ENCODE peak calls at places on chromosomes 1 and 21, in seven cellular contexts. N is epithelial cell of esophagus, M is AG04450, U is fibroblast of lung, D is IMR-90, P is BE2C, K is fibroblast of mammary gland. L is an unnamed sample.

GRCh38 chr21:41369915-41370839 is 8.3 kb downstream of the MX2 start:
- DNase-seq in M (no peak), K (no peak), P (no peak), D (no peak), U (no peak), N (no peak), L (no peak)

GRCh38 chr1:108561145-108561458 is 1.2 kb downstream of the EEIG2 start:
- DNase-seq in K (no peak), P (no peak), M (no peak), D (no peak), U (no peak), N (peak; percentile 49), L (no peak)

GRCh38 chr1:29753771-29754607 is 517.7 kb downstream of the PTPRU start:
- DNase-seq in U (no peak), D (no peak), M (no peak), K (no peak), N (no peak), P (peak; percentile 34), L (no peak)

GRCh38 chr1:94755675-94756074 is 64.5 kb upstream of the SLC44A3 start:
- DNase-seq in U (peak; percentile 98), M (peak; percentile 96), P (peak; percentile 68), N (no peak), D (peak; percentile 99), K (peak; percentile 99), L (peak; percentile 96)

GRCh38 chr1:49197081-49197480 is 420.4 kb upstream of the BEND5 start:
- DNase-seq in N (no peak), D (no peak), M (no peak), U (no peak), K (peak; percentile 24), P (no peak), L (no peak)

GRCh38 chr1:184387871-184388670 is 1.2 kb downstream of the C1orf21 start:
- DNase-seq in D (peak; percentile 89), K (peak; percentile 87), N (peak; percentile 90), M (peak; percentile 26), P (peak; percentile 50), U (peak; percentile 62), L (peak; percentile 50)

GRCh38 chr1:156430305-156430704 is 61.3 kb downstream of the RHBG start:
- DNase-seq in D (no peak), K (no peak), N (no peak), U (no peak), P (no peak), M (no peak), L (no peak)

GRCh38 chr1:56291374-56291841 is 288.0 kb downstream of the PLPP3 start:
- DNase-seq in K (no peak), P (no peak), M (no peak), U (no peak), N (no peak), D (no peak), L (no peak)

GRCh38 chr1:6287431-6287886 is 26.6 kb upstream of the GPR153 start:
- DNase-seq in P (no peak), N (no peak), M (no peak), K (no peak), D (no peak), U (peak; percentile 66), L (no peak)

GRCh38 chr1:106721779-106722178 is 334.7 kb upstream of the PRMT6 start:
- DNase-seq in M (no peak), K (no peak), N (no peak), U (peak; percentile 8), P (no peak), D (no peak), L (no peak)

GRCh38 chr1:223844521-223844961 is 1.2 kb downstream of the TP53BP2 start:
- DNase-seq in N (peak; percentile 39), D (no peak), M (no peak), K (peak; percentile 33), P (no peak), U (no peak), L (no peak)

GRCh38 chr21:34889287-34889536 is 159.9 kb downstream of the RUNX1 start:
- DNase-seq in K (peak; percentile 74), D (peak; percentile 74), P (no peak), N (peak; percentile 81), M (no peak), U (peak; percentile 79), L (no peak)

GRCh38 chr1:41773144-41773571 is 145.6 kb downstream of the HIVEP3 start:
- DNase-seq in U (peak; percentile 83), P (no peak), M (no peak), N (peak; percentile 54), K (peak; percentile 91), D (peak; percentile 80), L (peak; percentile 73)

GRCh38 chr1:32221581-32221979 is 573 bp downstream of the TMEM234 start:
- DNase-seq in D (no peak), M (no peak), P (no peak), K (no peak), N (no peak), U (no peak), L (no peak)

GRCh38 chr1:74423476-74423875 is 88.9 kb downstream of the LRRC53 start:
- DNase-seq in U (no peak), M (peak; percentile 38), D (peak; percentile 79), P (no peak), N (no peak), K (no peak), L (no peak)

GRCh38 chr1:212608956-212609700 is 567 bp downstream of the ATF3 start:
- DNase-seq in U (peak; percentile 56), N (no peak), M (no peak), P (peak; percentile 81), D (no peak), K (peak; percentile 29), L (no peak)

GRCh38 chr1:33876970-33877680 is 13.2 kb downstream of the HMGB4 start:
- DNase-seq in K (peak; percentile 99), N (no peak), M (peak; percentile 68), P (no peak), D (peak; percentile 28), U (no peak), L (no peak)

GRCh38 chr1:227945891-227946623 is 1.7 kb downstream of the WNT9A start:
- DNase-seq in D (peak; percentile 51), N (peak; percentile 84), M (no peak), K (peak; percentile 81), U (peak; percentile 80), P (peak; percentile 18), L (peak; percentile 33)

GRCh38 chr1:56715161-56715560 is 70.0 kb downstream of the PRKAA2 start:
- DNase-seq in K (no peak), D (peak; percentile 27), U (no peak), N (no peak), P (no peak), M (no peak), L (no peak)

GRCh38 chr21:30336596-30336995 is 898 bp downstream of the KRTAP27-1 start:
- DNase-seq in M (no peak), N (no peak), U (no peak), K (peak; percentile 7), D (no peak), P (no peak), L (no peak)

GRCh38 chr1:81801834-81802531 is 1.2 kb downstream of the ADGRL2 start:
- DNase-seq in N (peak; percentile 58), D (peak; percentile 40), K (peak; percentile 57), P (peak; percentile 32), U (peak; percentile 60), M (no peak), L (no peak)

GRCh38 chr21:45600248-45600647 is 43.3 kb upstream of the PCBP3 start:
- DNase-seq in K (no peak), M (no peak), N (no peak), U (no peak), P (no peak), D (no peak), L (no peak)

GRCh38 chr1:15045123-15045522 is 108.4 kb upstream of the TMEM51 start:
- DNase-seq in M (no peak), D (no peak), U (no peak), K (no peak), N (no peak), P (no peak), L (no peak)

GRCh38 chr1:1336931-1337792 is 6.1 kb downstream of the TAS1R3 start:
- DNase-seq in P (no peak), D (no peak), U (no peak), K (no peak), N (no peak), M (no peak), L (no peak)

GRCh38 chr1:79006564-79006963 is at the start of gene ADGRL4:
- DNase-seq in D (peak; percentile 50), U (peak; percentile 57), K (peak; percentile 57), P (no peak), N (peak; percentile 5), M (peak; percentile 7), L (peak; percentile 17)
- H3K4me3 ChIP-seq in D (peak within 1 kb of the TSS; percentile 64), U (peak within 1 kb of the TSS; percentile 56), K (peak within 1 kb of the TSS; percentile 53), P (no peak within 1 kb of the TSS), N (peak within 1 kb of the TSS; percentile 5), M (peak within 1 kb of the TSS; percentile 67), L (peak within 1 kb of the TSS; percentile 51)

GRCh38 chr1:166089804-166090203 is 77.0 kb downstream of the FAM78B start:
- DNase-seq in D (no peak), M (no peak), P (no peak), N (no peak), K (no peak), U (no peak), L (no peak)
- H3K4me3 ChIP-seq in D (no peak overlapping the region), M (no peak overlapping the region), P (no peak overlapping the region), N (no peak overlapping the region), K (no peak overlapping the region), U (no peak overlapping the region), L (no peak overlapping the region)

DNA sequence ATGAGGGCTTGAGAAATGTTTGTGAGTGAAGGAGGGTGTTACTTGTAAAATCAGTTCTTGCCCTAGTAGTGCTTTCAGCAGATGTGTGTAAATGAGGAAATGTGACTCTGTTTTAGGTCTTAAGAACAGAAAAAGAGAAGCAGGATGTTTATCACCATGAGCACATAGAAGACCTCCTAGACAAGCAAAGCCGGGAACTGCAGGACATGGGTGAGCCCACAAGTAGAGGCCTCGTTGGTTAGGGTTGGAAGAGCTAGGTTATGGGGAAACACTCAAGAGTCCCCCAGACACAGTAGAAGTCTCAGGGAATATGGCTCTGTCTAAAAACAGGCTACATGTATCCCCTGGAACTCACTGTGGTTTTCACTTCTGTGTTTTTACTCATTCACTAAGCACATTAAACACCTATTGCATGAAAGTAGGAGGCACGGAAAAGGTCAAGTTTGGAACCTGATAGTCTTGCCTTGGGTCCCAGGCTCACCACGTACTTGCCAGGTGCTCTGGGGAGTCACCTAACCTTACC is 48.5 kb upstream of the TMEM125 start:
- DNase-seq in N (no peak), M (no peak), U (no peak), K (no peak), D (no peak), P (no peak), L (no peak)
- H3K4me3 ChIP-seq in N (no peak overlapping the region), M (no peak overlapping the region), U (no peak overlapping the region), K (no peak overlapping the region), D (no peak overlapping the region), P (no peak overlapping the region), L (no peak overlapping the region)

GRCh38 chr1:110483308-110483685 is 32.3 kb downstream of the PROK1 start:
- DNase-seq in D (no peak), N (no peak), P (no peak), K (no peak), U (no peak), M (no peak), L (no peak)

GRCh38 chr1:110484801-110485200 is 33.9 kb downstream of the PROK1 start:
- DNase-seq in U (no peak), M (no peak), N (no peak), K (no peak), P (no peak), D (no peak), L (no peak)

GRCh38 chr1:110481968-110482623 is 31.1 kb downstream of the PROK1 start:
- DNase-seq in K (no peak), U (no peak), N (no peak), P (no peak), D (no peak), M (no peak), L (no peak)

GRCh38 chr1:110480356-110481096 is 29.6 kb downstream of the PROK1 start:
- DNase-seq in K (no peak), D (no peak), U (no peak), M (no peak), N (no peak), P (no peak), L (no peak)

GRCh38 chr1:110482662-110483307 is 31.8 kb downstream of the PROK1 start:
- DNase-seq in P (peak; percentile 25), D (no peak), M (no peak), U (no peak), K (no peak), N (no peak), L (no peak)
- H3K4me3 ChIP-seq in P (no peak overlapping the region), D (no peak overlapping the region), M (no peak overlapping the region), U (no peak overlapping the region), K (no peak overlapping the region), N (no peak overlapping the region), L (no peak overlapping the region)